ENCODE peak calls at places on chromosomes 16 and 17, in seven cellular contexts. J is lung, L is HFFc6, I is B cell, A is GM12865, B is astrocyte of the spinal cord, R is heart left ventricle. F is an unnamed sample.

GRCh38 chr16:12583237-12583897 is 220.3 kb downstream of the CPPED1 start:
- DNase-seq in B (no peak), L (no peak), A (no peak), R (no peak), J (no peak), I (no peak), F (no peak)

GRCh38 chr17:45147581-45148182 is 593 bp upstream of the HEXIM1 start:
- DNase-seq in B (peak; percentile 97), I (peak; percentile 73), A (peak; percentile 95), J (peak; percentile 79), L (peak; percentile 92), R (peak; percentile 85), F (peak; percentile 71)

GRCh38 chr17:75638893-75639292 is 5.7 kb downstream of the SMIM5 start:
- DNase-seq in L (no peak), A (no peak), I (no peak), R (peak; percentile 83), J (no peak), B (no peak), F (no peak)

GRCh38 chr16:53071748-53072301 is 17.0 kb downstream of the CHD9 start:
- DNase-seq in R (peak; percentile 87), J (no peak), L (no peak), A (peak; percentile 76), I (no peak), B (peak; percentile 54), F (peak; percentile 44)

GRCh38 chr17:64180089-64180488 is 50.1 kb upstream of the ERN1 start:
- DNase-seq in B (no peak), L (peak; percentile 39), R (no peak), A (no peak), I (no peak), J (no peak), F (no peak)

GRCh38 chr16:17843905-17844304 is 373.1 kb upstream of the XYLT1 start:
- DNase-seq in J (no peak), B (no peak), A (no peak), I (no peak), L (no peak), R (no peak), F (no peak)

GRCh38 chr16:68065716-68066305 is 19.4 kb upstream of the NFATC3 start:
- DNase-seq in I (no peak), R (no peak), L (peak; percentile 75), J (peak; percentile 54), B (peak; percentile 82), A (no peak), F (no peak)

GRCh38 chr17:31310260-31310659 is 3.6 kb downstream of the EVI2B start:
- DNase-seq in J (no peak), I (no peak), R (no peak), B (no peak), L (no peak), A (peak; percentile 56), F (no peak)

GRCh38 chr17:33819539-33819938 is 435.5 kb upstream of the CCL2 start:
- DNase-seq in B (no peak), I (no peak), L (no peak), A (no peak), J (no peak), R (no peak), F (no peak)

GRCh38 chr17:20073056-20073979 is 64.2 kb downstream of the SPECC1 start:
- DNase-seq in B (peak; percentile 30), A (peak; percentile 62), I (no peak), L (no peak), R (peak; percentile 65), J (peak; percentile 49), F (peak; percentile 55)

GRCh38 chr16:1709356-1709755 is 3.4 kb downstream of the MAPK8IP3 start:
- DNase-seq in J (no peak), L (no peak), R (no peak), I (no peak), A (no peak), B (no peak), F (no peak)

GRCh38 chr17:6551909-6552768 is 4.2 kb downstream of the PITPNM3 start:
- DNase-seq in A (no peak), R (no peak), B (no peak), L (no peak), J (peak; percentile 86), I (no peak), F (no peak)

GRCh38 chr16:48126801-48127644 is 28.8 kb downstream of the ABCC12 start:
- DNase-seq in L (peak; percentile 98), J (peak; percentile 77), I (no peak), A (no peak), B (peak; percentile 98), R (no peak), F (no peak)

GRCh38 chr16:12268602-12269001 is 292.1 kb downstream of the SNX29 start:
- DNase-seq in A (no peak), I (no peak), J (no peak), B (peak; percentile 16), R (no peak), L (no peak), F (no peak)

GRCh38 chr17:37310940-37311339 is 64.8 kb upstream of the C17orf78 start:
- DNase-seq in L (peak; percentile 30), J (no peak), A (no peak), R (no peak), I (no peak), B (peak; percentile 19), F (no peak)

GRCh38 chr17:36948717-36949460 is at the start of gene AATF:
- DNase-seq in L (peak; percentile 93), A (peak; percentile 98), J (peak; percentile 97), R (peak; percentile 96), B (peak; percentile 96), I (peak; percentile 99), F (peak; percentile 99)

GRCh38 chr17:2500446-2500845 is 11.2 kb downstream of the METTL16 start:
- DNase-seq in I (no peak), L (no peak), J (no peak), R (no peak), B (no peak), A (no peak), F (no peak)

GRCh38 chr16:8070501-8070900 is 519.8 kb downstream of the TMEM114 start:
- DNase-seq in R (no peak), J (no peak), L (no peak), A (no peak), I (no peak), B (no peak), F (no peak)

GRCh38 chr17:16417896-16418683 is 2.7 kb downstream of the TRPV2 start:
- DNase-seq in B (no peak), I (no peak), J (no peak), L (no peak), A (no peak), R (no peak), F (no peak)

GRCh38 chr17:49521088-49521450 is 26.0 kb downstream of the NGFR start:
- DNase-seq in A (no peak), J (no peak), B (no peak), I (peak; percentile 10), R (no peak), L (no peak), F (no peak)

GRCh38 chr16:54938351-54939346 is 8.0 kb downstream of the IRX5 start:
- DNase-seq in J (no peak), A (no peak), I (no peak), L (no peak), R (no peak), B (peak; percentile 25), F (no peak)

GRCh38 chr17:64441772-64442549 is 7.0 kb upstream of the MILR1 start:
- DNase-seq in L (peak; percentile 25), A (peak; percentile 41), J (no peak), R (peak; percentile 45), B (peak; percentile 52), I (no peak), F (no peak)

GRCh38 chr16:56617212-56618085 is 8.1 kb upstream of the MT1E start:
- DNase-seq in R (peak; percentile 93), A (no peak), L (no peak), J (peak; percentile 81), B (peak; percentile 62), I (no peak), F (no peak)

GRCh38 chr17:78855561-78856165 is 15.0 kb upstream of the USP36 start:
- DNase-seq in I (no peak), B (no peak), A (no peak), L (no peak), R (no peak), J (no peak), F (no peak)
- TF ChIP-seq CTCF in I (no peak), B (no peak), A (no peak), L (no peak), R (no peak), J (no peak), F (no peak)

DNA sequence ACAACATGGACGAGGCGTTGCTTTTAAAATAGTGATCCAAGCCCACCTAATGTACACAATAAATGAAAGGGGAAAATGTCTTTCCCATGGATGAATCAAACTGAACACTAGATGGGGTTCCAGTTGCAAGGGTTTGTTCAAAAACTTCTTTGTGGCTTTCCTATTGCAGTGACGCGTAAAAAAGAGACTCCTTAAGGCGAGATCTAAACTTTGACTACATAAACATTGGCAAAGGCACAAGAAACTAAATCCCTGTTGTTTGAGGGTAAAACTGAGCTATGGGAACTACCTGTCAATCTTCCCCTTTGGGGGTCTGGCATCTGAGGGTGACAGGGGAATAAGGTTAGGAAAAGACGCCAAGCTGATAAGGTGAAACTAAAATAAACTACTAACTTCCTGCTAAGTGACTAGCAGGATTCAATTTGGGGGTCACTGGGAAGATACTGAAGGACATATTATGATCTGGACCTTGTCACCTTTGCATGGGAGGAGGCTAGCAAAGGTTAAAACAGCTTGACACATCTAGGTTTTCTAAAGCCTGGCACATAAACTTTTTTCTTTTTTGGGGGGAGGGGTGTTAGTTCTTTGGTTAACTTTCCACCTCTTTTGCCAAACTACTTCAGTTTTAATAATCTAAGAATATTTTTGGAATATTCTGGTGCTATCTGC is 4.7 kb downstream of the SALL1 start:
- DNase-seq in B (peak; percentile 77), A (no peak), I (no peak), R (no peak), J (no peak), L (peak; percentile 47), F (no peak)
- TF ChIP-seq CTCF in B (peak; percentile 59), A (no peak), I (no peak), R (no peak), J (no peak), L (peak; percentile 76), F (no peak)

GRCh38 chr17:80092959-80093358 is 8.4 kb upstream of the GAA start:
- DNase-seq in I (no peak), A (no peak), R (no peak), L (no peak), J (no peak), B (no peak), F (no peak)
- TF ChIP-seq CTCF in I (no peak), A (no peak), R (no peak), L (no peak), J (no peak), B (no peak), F (no peak)

DNA sequence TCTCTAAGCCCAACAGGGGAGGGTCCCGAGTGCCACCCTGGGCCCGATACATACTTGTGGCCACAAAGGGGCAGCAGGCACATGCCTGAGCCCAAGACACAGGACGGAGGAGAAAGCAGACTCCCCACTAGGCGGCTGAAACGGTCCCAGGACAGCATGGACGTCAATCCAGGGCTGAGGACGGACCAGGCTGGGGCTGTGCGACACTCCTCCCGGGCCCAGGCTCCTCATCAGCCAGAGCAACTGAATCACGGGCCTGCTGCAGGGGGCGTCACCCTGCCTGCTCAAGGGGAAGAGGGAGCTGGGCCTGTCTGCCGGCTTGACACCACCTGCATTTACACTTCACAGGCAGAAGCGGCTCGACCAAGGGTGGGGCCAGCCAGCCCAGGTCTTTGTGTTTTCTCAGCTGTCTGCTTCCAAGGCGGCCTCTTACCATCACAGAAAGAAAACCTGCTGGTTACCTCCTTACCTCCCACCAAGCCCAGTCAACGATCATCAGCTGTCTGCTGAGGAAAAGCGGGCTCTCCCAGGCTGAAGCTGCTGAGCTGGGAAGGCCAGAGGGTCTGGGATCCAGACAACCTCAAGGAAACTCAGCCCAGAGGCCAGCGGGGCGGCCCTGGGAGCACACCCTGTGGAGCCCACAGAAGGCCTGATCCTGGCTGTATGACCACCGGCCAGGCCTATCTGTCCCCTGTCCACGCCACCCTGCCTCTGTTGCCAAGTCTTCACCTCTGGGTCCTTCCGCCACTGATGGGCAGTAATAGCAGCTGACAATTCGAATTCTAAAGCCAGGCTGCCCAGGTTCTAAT is 26.4 kb downstream of the KIFC3 start:
- DNase-seq in R (peak; percentile 27), I (no peak), J (no peak), L (no peak), A (peak; percentile 49), B (peak; percentile 27), F (no peak)
- TF ChIP-seq CTCF in R (no peak), I (no peak), J (no peak), L (peak; percentile 23), A (peak; percentile 42), B (peak; percentile 45), F (peak; percentile 17)

F was measured in GM10248.